ENCODE peak calls at places on chromosomes 5 and 9, in nine cellular contexts. One of them, this sample, is unnamed.

GRCh38 chr5:142769251-142769792 is 855 bp upstream of the ARHGAP26 start:
- DNase-seq in left ventricle myocardium inferior: no peak
- DNase-seq in heart left ventricle: no peak
- DNase-seq in tibial nerve: no peak
- DNase-seq in bronchial epithelial cell: no peak
- DNase-seq in fibroblast of pulmonary artery: no peak
- DNase-seq in colonic mucosa: peak
- DNase-seq in mucosa of descending colon: peak
- DNase-seq in suprapubic skin: no peak
- DNase-seq in this sample: no peak

GRCh38 chr9:83304686-83305085 is 233.5 kb downstream of the FRMD3 start:
- DNase-seq in left ventricle myocardium inferior: peak
- DNase-seq in heart left ventricle: peak
- DNase-seq in tibial nerve: peak
- DNase-seq in bronchial epithelial cell: no peak
- DNase-seq in fibroblast of pulmonary artery: peak
- DNase-seq in colonic mucosa: peak
- DNase-seq in mucosa of descending colon: peak
- DNase-seq in suprapubic skin: peak
- DNase-seq in this sample: peak

GRCh38 chr5:88145603-88146467 is 122.8 kb downstream of the TMEM161B start:
- DNase-seq in left ventricle myocardium inferior: no peak
- DNase-seq in heart left ventricle: no peak
- DNase-seq in tibial nerve: no peak
- DNase-seq in bronchial epithelial cell: peak
- DNase-seq in fibroblast of pulmonary artery: peak
- DNase-seq in colonic mucosa: no peak
- DNase-seq in mucosa of descending colon: no peak
- DNase-seq in suprapubic skin: no peak
- DNase-seq in this sample: peak

GRCh38 chr5:39177629-39177959 is 41.8 kb downstream of the FYB1 start:
- DNase-seq in left ventricle myocardium inferior: no peak
- DNase-seq in heart left ventricle: no peak
- DNase-seq in tibial nerve: no peak
- DNase-seq in bronchial epithelial cell: no peak
- DNase-seq in fibroblast of pulmonary artery: no peak
- DNase-seq in colonic mucosa: no peak
- DNase-seq in mucosa of descending colon: no peak
- DNase-seq in suprapubic skin: no peak
- DNase-seq in this sample: no peak

GRCh38 chr9:2023042-2023441 is 7.9 kb downstream of the SMARCA2 start:
- DNase-seq in left ventricle myocardium inferior: no peak
- DNase-seq in heart left ventricle: no peak
- DNase-seq in tibial nerve: no peak
- DNase-seq in bronchial epithelial cell: no peak
- DNase-seq in fibroblast of pulmonary artery: no peak
- DNase-seq in colonic mucosa: no peak
- DNase-seq in mucosa of descending colon: no peak
- DNase-seq in suprapubic skin: no peak
- DNase-seq in this sample: no peak

GRCh38 chr5:73333944-73334703 is 114.5 kb downstream of the FOXD1 start:
- DNase-seq in left ventricle myocardium inferior: no peak
- DNase-seq in heart left ventricle: no peak
- DNase-seq in tibial nerve: no peak
- DNase-seq in bronchial epithelial cell: no peak
- DNase-seq in fibroblast of pulmonary artery: no peak
- DNase-seq in colonic mucosa: no peak
- DNase-seq in mucosa of descending colon: no peak
- DNase-seq in suprapubic skin: no peak
- DNase-seq in this sample: no peak

GRCh38 chr5:123813251-123813650 is 301.3 kb downstream of the CSNK1G3 start:
- DNase-seq in left ventricle myocardium inferior: no peak
- DNase-seq in heart left ventricle: no peak
- DNase-seq in tibial nerve: no peak
- DNase-seq in bronchial epithelial cell: no peak
- DNase-seq in fibroblast of pulmonary artery: no peak
- DNase-seq in colonic mucosa: no peak
- DNase-seq in mucosa of descending colon: no peak
- DNase-seq in suprapubic skin: no peak
- DNase-seq in this sample: no peak

GRCh38 chr9:109447329-109448076 is 50.6 kb downstream of the PTPN3 start:
- DNase-seq in left ventricle myocardium inferior: no peak
- DNase-seq in heart left ventricle: no peak
- DNase-seq in tibial nerve: no peak
- DNase-seq in bronchial epithelial cell: peak
- DNase-seq in fibroblast of pulmonary artery: no peak
- DNase-seq in colonic mucosa: no peak
- DNase-seq in mucosa of descending colon: no peak
- DNase-seq in suprapubic skin: no peak
- DNase-seq in this sample: no peak

GRCh38 chr9:19876569-19877316 is 87.9 kb upstream of the SLC24A2 start:
- DNase-seq in left ventricle myocardium inferior: no peak
- DNase-seq in heart left ventricle: no peak
- DNase-seq in tibial nerve: no peak
- DNase-seq in bronchial epithelial cell: no peak
- DNase-seq in fibroblast of pulmonary artery: no peak
- DNase-seq in colonic mucosa: no peak
- DNase-seq in mucosa of descending colon: no peak
- DNase-seq in suprapubic skin: no peak
- DNase-seq in this sample: no peak

GRCh38 chr5:154972476-154973080 is 31.7 kb downstream of the MRPL22 start:
- DNase-seq in left ventricle myocardium inferior: no peak
- DNase-seq in heart left ventricle: no peak
- DNase-seq in tibial nerve: peak
- DNase-seq in bronchial epithelial cell: peak
- DNase-seq in fibroblast of pulmonary artery: peak
- DNase-seq in colonic mucosa: no peak
- DNase-seq in mucosa of descending colon: peak
- DNase-seq in suprapubic skin: no peak
- DNase-seq in this sample: no peak
- TF ChIP-seq CTCF in left ventricle myocardium inferior: peak
- TF ChIP-seq CTCF in heart left ventricle: peak
- TF ChIP-seq CTCF in tibial nerve: peak
- TF ChIP-seq CTCF in bronchial epithelial cell: peak
- TF ChIP-seq CTCF in fibroblast of pulmonary artery: peak
- TF ChIP-seq CTCF in colonic mucosa: no peak
- TF ChIP-seq CTCF in mucosa of descending colon: no peak
- TF ChIP-seq CTCF in suprapubic skin: peak
- TF ChIP-seq CTCF in this sample: peak

DNA sequence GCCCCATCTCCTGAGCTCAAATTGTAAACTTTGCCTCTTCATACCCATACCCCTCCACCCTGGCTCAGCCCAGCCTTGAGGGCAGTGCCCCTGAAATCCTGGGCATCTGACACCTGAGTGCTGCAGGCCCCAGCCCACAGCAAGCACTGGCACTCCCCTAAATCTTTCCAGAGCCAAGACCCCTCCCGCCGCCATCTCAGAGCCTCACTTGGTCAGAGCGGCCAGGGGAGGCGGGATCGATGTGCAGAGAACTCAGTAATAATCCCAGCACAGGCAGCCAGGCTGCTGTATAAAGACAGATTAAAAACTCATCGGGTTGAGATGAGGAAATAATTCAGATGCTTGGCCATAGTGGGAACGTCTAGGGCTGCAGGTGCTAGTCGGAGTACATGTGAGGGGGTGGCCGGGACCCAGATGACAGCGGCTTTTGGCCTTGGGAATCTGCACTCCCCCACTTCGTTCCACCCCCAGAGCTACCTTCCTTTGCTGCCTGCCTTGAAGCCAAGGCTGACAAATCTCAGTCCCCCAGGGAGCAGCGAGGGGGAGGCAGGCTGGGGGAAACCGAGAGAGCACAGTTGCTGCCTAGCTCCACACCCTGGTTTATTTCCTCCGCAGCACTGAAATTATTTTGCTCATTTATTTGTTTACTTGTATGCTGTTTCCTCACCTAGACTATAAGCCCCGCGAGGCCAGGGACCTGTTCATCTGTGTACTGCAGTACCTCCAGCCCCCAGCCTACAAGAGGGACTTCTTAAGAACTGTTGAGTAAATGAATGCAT is 19.5 kb upstream of the ARAP3 start:
- DNase-seq in left ventricle myocardium inferior: no peak
- DNase-seq in heart left ventricle: no peak
- DNase-seq in tibial nerve: no peak
- DNase-seq in bronchial epithelial cell: no peak
- DNase-seq in fibroblast of pulmonary artery: no peak
- DNase-seq in colonic mucosa: no peak
- DNase-seq in mucosa of descending colon: no peak
- DNase-seq in suprapubic skin: no peak
- DNase-seq in this sample: no peak
- H3K4me3 ChIP-seq in left ventricle myocardium inferior: peak
- H3K4me3 ChIP-seq in heart left ventricle: peak
- H3K4me3 ChIP-seq in tibial nerve: no peak
- H3K4me3 ChIP-seq in bronchial epithelial cell: no peak
- H3K4me3 ChIP-seq in fibroblast of pulmonary artery: no peak
- H3K4me3 ChIP-seq in colonic mucosa: peak
- H3K4me3 ChIP-seq in mucosa of descending colon: no peak
- H3K4me3 ChIP-seq in suprapubic skin: peak
- H3K4me3 ChIP-seq in this sample: peak

GRCh38 chr5:42520203-42520602 is 97.0 kb downstream of the GHR start:
- DNase-seq in left ventricle myocardium inferior: no peak
- DNase-seq in heart left ventricle: no peak
- DNase-seq in tibial nerve: no peak
- DNase-seq in bronchial epithelial cell: no peak
- DNase-seq in fibroblast of pulmonary artery: no peak
- DNase-seq in colonic mucosa: peak
- DNase-seq in mucosa of descending colon: peak
- DNase-seq in suprapubic skin: no peak
- DNase-seq in this sample: no peak
- TF ChIP-seq CTCF in left ventricle myocardium inferior: no peak
- TF ChIP-seq CTCF in heart left ventricle: no peak
- TF ChIP-seq CTCF in tibial nerve: no peak
- TF ChIP-seq CTCF in bronchial epithelial cell: no peak
- TF ChIP-seq CTCF in fibroblast of pulmonary artery: no peak
- TF ChIP-seq CTCF in colonic mucosa: no peak
- TF ChIP-seq CTCF in mucosa of descending colon: no peak
- TF ChIP-seq CTCF in suprapubic skin: no peak
- TF ChIP-seq CTCF in this sample: no peak

DNA sequence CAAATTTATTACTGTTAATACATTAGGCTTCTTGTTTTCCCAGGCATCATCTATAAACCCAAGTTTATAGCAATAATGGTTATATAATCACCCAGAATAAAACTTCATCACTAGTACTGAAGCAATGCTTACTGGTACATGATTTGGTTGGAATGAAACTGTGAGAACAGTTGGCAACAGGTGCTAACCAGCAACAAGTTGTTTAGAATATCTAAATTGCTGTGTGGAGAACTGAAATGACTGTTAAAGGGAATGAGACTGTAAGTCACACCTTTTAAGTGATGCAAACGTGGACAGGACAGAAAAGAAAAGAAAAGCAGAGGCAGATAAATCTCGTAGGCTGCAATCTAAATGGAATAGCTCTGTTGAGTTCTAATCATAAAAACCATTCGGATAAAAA is 2.5 kb downstream of the YIPF5 start:
- DNase-seq in left ventricle myocardium inferior: no peak
- DNase-seq in heart left ventricle: no peak
- DNase-seq in tibial nerve: no peak
- DNase-seq in bronchial epithelial cell: no peak
- DNase-seq in fibroblast of pulmonary artery: no peak
- DNase-seq in colonic mucosa: no peak
- DNase-seq in mucosa of descending colon: no peak
- DNase-seq in suprapubic skin: no peak
- DNase-seq in this sample: no peak
- H3K4me3 ChIP-seq in left ventricle myocardium inferior: no peak
- H3K4me3 ChIP-seq in heart left ventricle: no peak
- H3K4me3 ChIP-seq in tibial nerve: no peak
- H3K4me3 ChIP-seq in bronchial epithelial cell: no peak
- H3K4me3 ChIP-seq in fibroblast of pulmonary artery: peak
- H3K4me3 ChIP-seq in colonic mucosa: no peak
- H3K4me3 ChIP-seq in mucosa of descending colon: no peak
- H3K4me3 ChIP-seq in suprapubic skin: no peak
- H3K4me3 ChIP-seq in this sample: no peak

DNA sequence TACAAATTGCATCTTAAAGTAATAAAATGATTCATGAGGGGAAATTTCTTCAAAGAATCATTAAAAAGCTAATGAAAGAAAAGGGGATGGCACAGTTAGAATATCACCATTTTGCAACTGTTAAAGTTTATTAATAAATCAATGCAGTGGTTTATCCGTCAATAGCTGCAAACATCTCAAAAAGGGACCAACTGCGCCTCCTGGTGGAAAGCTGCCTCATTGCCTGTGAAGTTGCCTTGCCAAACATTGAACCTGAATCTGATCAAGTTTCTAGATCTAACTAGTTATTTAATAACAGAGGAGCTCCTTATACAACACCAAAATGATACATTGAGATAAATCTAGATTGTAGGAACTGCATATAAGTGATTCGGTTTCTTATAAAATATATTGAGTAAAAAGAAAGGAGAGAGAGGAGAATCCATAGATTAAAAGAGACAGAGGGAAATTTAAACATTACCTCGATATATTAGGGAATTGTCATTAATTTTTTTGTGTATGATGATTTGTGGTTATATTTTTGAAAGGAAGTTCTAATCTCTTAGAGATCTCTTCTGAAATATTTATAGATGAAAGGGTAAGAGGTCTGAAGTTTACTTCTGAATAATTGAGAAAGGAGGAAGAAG is 6.9 kb upstream of the NDUFB6 start:
- DNase-seq in left ventricle myocardium inferior: peak
- DNase-seq in heart left ventricle: peak
- DNase-seq in tibial nerve: peak
- DNase-seq in bronchial epithelial cell: peak
- DNase-seq in fibroblast of pulmonary artery: peak
- DNase-seq in colonic mucosa: peak
- DNase-seq in mucosa of descending colon: peak
- DNase-seq in suprapubic skin: no peak
- DNase-seq in this sample: peak
- TF ChIP-seq CTCF in left ventricle myocardium inferior: peak
- TF ChIP-seq CTCF in heart left ventricle: peak
- TF ChIP-seq CTCF in tibial nerve: peak
- TF ChIP-seq CTCF in bronchial epithelial cell: peak
- TF ChIP-seq CTCF in fibroblast of pulmonary artery: peak
- TF ChIP-seq CTCF in colonic mucosa: peak
- TF ChIP-seq CTCF in mucosa of descending colon: peak
- TF ChIP-seq CTCF in suprapubic skin: peak
- TF ChIP-seq CTCF in this sample: peak

DNA sequence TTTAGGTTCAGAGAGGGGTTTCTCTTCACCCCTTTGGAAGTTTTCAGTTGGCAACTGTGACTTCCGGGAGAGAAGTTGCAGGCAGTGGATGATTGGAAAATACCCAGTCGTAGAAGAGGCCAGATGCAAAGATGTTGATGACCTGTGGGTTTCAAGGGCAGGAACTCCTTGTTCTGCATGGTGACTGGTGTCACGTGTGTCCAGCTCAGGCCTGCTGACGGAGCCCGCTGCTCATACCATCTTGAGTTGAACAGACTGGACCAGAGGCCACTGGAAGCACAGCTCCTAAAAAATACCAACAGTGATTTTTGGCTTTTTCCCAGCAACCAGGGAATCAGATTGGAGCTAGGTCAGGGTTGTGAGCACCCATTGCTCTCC is 243.9 kb upstream of the KLF4 start:
- DNase-seq in left ventricle myocardium inferior: peak
- DNase-seq in heart left ventricle: no peak
- DNase-seq in tibial nerve: peak
- DNase-seq in bronchial epithelial cell: no peak
- DNase-seq in fibroblast of pulmonary artery: peak
- DNase-seq in colonic mucosa: no peak
- DNase-seq in mucosa of descending colon: no peak
- DNase-seq in suprapubic skin: peak
- DNase-seq in this sample: no peak
- H3K4me3 ChIP-seq in left ventricle myocardium inferior: peak
- H3K4me3 ChIP-seq in heart left ventricle: peak
- H3K4me3 ChIP-seq in tibial nerve: no peak
- H3K4me3 ChIP-seq in bronchial epithelial cell: no peak
- H3K4me3 ChIP-seq in fibroblast of pulmonary artery: peak
- H3K4me3 ChIP-seq in colonic mucosa: no peak
- H3K4me3 ChIP-seq in mucosa of descending colon: no peak
- H3K4me3 ChIP-seq in suprapubic skin: peak
- H3K4me3 ChIP-seq in this sample: peak

GRCh38 chr5:441996-442334 is 1.0 kb upstream of the EXOC3 start:
- DNase-seq in left ventricle myocardium inferior: no peak
- DNase-seq in heart left ventricle: no peak
- DNase-seq in tibial nerve: no peak
- DNase-seq in bronchial epithelial cell: no peak
- DNase-seq in fibroblast of pulmonary artery: no peak
- DNase-seq in colonic mucosa: no peak
- DNase-seq in mucosa of descending colon: no peak
- DNase-seq in suprapubic skin: peak
- DNase-seq in this sample: no peak
- TF ChIP-seq CTCF in left ventricle myocardium inferior: no peak
- TF ChIP-seq CTCF in heart left ventricle: no peak
- TF ChIP-seq CTCF in tibial nerve: no peak
- TF ChIP-seq CTCF in bronchial epithelial cell: no peak
- TF ChIP-seq CTCF in fibroblast of pulmonary artery: no peak
- TF ChIP-seq CTCF in colonic mucosa: no peak
- TF ChIP-seq CTCF in mucosa of descending colon: no peak
- TF ChIP-seq CTCF in suprapubic skin: no peak
- TF ChIP-seq CTCF in this sample: no peak

This sample was measured in upper lobe of right lung.